ENCODE peak calls at places on chromosomes 3 and 15, in six cellular contexts. E is substantia nigra, Z is NCI-H2081, K is mammary epithelial cell, F is M059J, J is SK-N-SH. D is an unnamed sample.

GRCh38 chr3:172530101-172530561 is 6.9 kb upstream of the TNFSF10 start:
- DNase-seq in F (no peak), K (no peak), E (no peak), J (no peak), Z (no peak), D (no peak)

GRCh38 chr15:42210703-42211102 is 2.6 kb upstream of the VPS39 start:
- DNase-seq in E (no peak), K (no peak), J (no peak), F (no peak), Z (no peak), D (no peak)

GRCh38 chr3:127467386-127467785 is 123.1 kb downstream of the TPRA1 start:
- DNase-seq in Z (no peak), J (no peak), F (no peak), E (no peak), K (no peak), D (no peak)

GRCh38 chr15:101773496-101774100 is 29.7 kb upstream of the OR4F6 start:
- DNase-seq in Z (peak), K (no peak), J (no peak), F (peak), E (no peak), D (no peak)

GRCh38 chr3:124800076-124800475 is 69.8 kb downstream of the UMPS start:
- DNase-seq in J (no peak), E (no peak), K (no peak), F (no peak), Z (no peak), D (no peak)

GRCh38 chr3:115386347-115386746 is 237.0 kb upstream of the GAP43 start:
- DNase-seq in J (no peak), F (no peak), K (no peak), E (no peak), Z (no peak), D (no peak)

GRCh38 chr3:29427266-29428103 is 146.6 kb downstream of the RBMS3 start:
- DNase-seq in K (no peak), F (no peak), J (peak), E (no peak), Z (no peak), D (peak)

GRCh38 chr3:196918968-196919367 is 23.4 kb downstream of the NCBP2 start:
- DNase-seq in K (no peak), E (no peak), J (no peak), Z (peak), F (no peak), D (no peak)

GRCh38 chr3:131315162-131315561 is 66.4 kb upstream of the NUDT16 start:
- DNase-seq in Z (no peak), F (no peak), K (no peak), J (no peak), E (no peak), D (no peak)

GRCh38 chr3:177473903-177474302 is 276.6 kb upstream of the TBL1XR1 start:
- DNase-seq in Z (no peak), J (no peak), F (no peak), K (no peak), E (no peak), D (no peak)

GRCh38 chr3:119323401-119324107 is 29.4 kb downstream of the ARHGAP31 start:
- DNase-seq in F (no peak), K (peak), Z (peak), E (no peak), J (no peak), D (no peak)

GRCh38 chr3:78257956-78258530 is 1218.1 kb downstream of the ROBO2 start:
- DNase-seq in K (no peak), Z (no peak), J (no peak), E (no peak), F (no peak), D (no peak)

GRCh38 chr3:125300416-125300815 is 74.7 kb downstream of the ZNF148 start:
- DNase-seq in Z (no peak), F (peak), E (no peak), K (peak), J (no peak), D (peak)

GRCh38 chr15:78950343-78950742 is 5.5 kb upstream of the CTSH start:
- DNase-seq in E (no peak), Z (no peak), K (no peak), J (no peak), F (no peak), D (no peak)

GRCh38 chr3:141228385-141228784 is 3.2 kb upstream of the PXYLP1 start:
- DNase-seq in Z (peak), J (no peak), E (no peak), F (no peak), K (no peak), D (no peak)

GRCh38 chr3:3800685-3801509 is 1.7 kb downstream of the LRRN1 start:
- DNase-seq in J (peak), E (peak), Z (no peak), K (no peak), F (no peak), D (no peak)

GRCh38 chr3:131701153-131701791 is 198.5 kb upstream of the MRPL3 start:
- DNase-seq in E (no peak), Z (no peak), J (no peak), F (no peak), K (no peak), D (no peak)

GRCh38 chr15:40217166-40217785 is 21.6 kb upstream of the PAK6 start:
- DNase-seq in J (peak), E (peak), Z (peak), F (peak), K (peak), D (peak)

GRCh38 chr3:99108508-99108907 is 207.0 kb upstream of the DCBLD2 start:
- DNase-seq in F (peak), J (no peak), Z (no peak), E (no peak), K (peak), D (peak)

GRCh38 chr15:71133734-71134464 is 18.6 kb downstream of the THSD4 start:
- DNase-seq in F (no peak), Z (no peak), K (peak), E (no peak), J (no peak), D (no peak)

GRCh38 chr3:151864423-151865101 is 8.9 kb upstream of the SUCNR1 start:
- DNase-seq in J (no peak), K (peak), E (no peak), Z (no peak), F (peak), D (peak)

GRCh38 chr15:23690450-23690852 is 3.3 kb upstream of the NDN start:
- DNase-seq in K (no peak), F (no peak), Z (no peak), J (peak), E (peak), D (peak)

GRCh38 chr3:184174646-184175492 is at the start of gene AP2M1:
- DNase-seq in K (peak), J (peak), Z (peak), F (peak), E (peak), D (peak)

GRCh38 chr3:123067689-123068226 is 933 bp downstream of the PDIA5 start:
- DNase-seq in E (no peak), F (no peak), Z (no peak), J (no peak), K (no peak), D (no peak)

GRCh38 chr3:23611737-23612295 is 193.9 kb upstream of the UBE2E1 start:
- DNase-seq in F (peak), Z (no peak), K (no peak), J (no peak), E (peak), D (peak)

GRCh38 chr3:194129581-194130133 is 6.3 kb upstream of the HES1 start:
- DNase-seq in Z (no peak), F (no peak), J (no peak), E (no peak), K (no peak), D (no peak)

GRCh38 chr3:127815641-127816605 is 6.4 kb downstream of the MGLL start:
- DNase-seq in E (no peak), J (no peak), K (no peak), F (no peak), Z (peak), D (no peak)

GRCh38 chr3:32082727-32083126 is 23.7 kb upstream of the GPD1L start:
- DNase-seq in F (peak), Z (no peak), E (no peak), J (no peak), K (no peak), D (no peak)

GRCh38 chr3:72549819-72550581 is 298.2 kb downstream of the SHQ1 start:
- DNase-seq in Z (no peak), E (no peak), K (no peak), J (peak), F (peak), D (no peak)

GRCh38 chr3:193929373-193929772 is 206.6 kb upstream of the HES1 start:
- DNase-seq in E (no peak), K (no peak), Z (no peak), J (no peak), F (no peak), D (no peak)

GRCh38 chr3:5376761-5377160 is 189.3 kb downstream of the EDEM1 start:
- DNase-seq in Z (peak), F (no peak), K (no peak), E (no peak), J (no peak), D (no peak)

GRCh38 chr3:19688767-19689166 is 245.2 kb downstream of the EFHB start:
- DNase-seq in F (no peak), K (no peak), J (no peak), E (no peak), Z (no peak), D (no peak)

GRCh38 chr3:186487819-186488218 is 56.4 kb downstream of the CRYGS start:
- DNase-seq in Z (no peak), F (peak), E (no peak), K (no peak), J (no peak), D (no peak)

GRCh38 chr3:123780656-123781055 is 103.5 kb downstream of the MYLK start:
- DNase-seq in F (peak), Z (no peak), K (peak), E (no peak), J (no peak), D (no peak)

GRCh38 chr3:130516645-130517512 is at the start of gene COL6A6:
- DNase-seq in K (peak), E (no peak), Z (no peak), F (no peak), J (peak), D (peak)

D was measured in AG08395.